ENCODE peak calls at places on chromosomes 12 and 14, in four cellular contexts. I, R, W and L are unnamed samples.

GRCh38 chr14:53715390-53715730 is 241.3 kb downstream of the BMP4 start:
- DNase-seq in I (peak), R (no peak), W (no peak), L (no peak)

GRCh38 chr12:65522956-65523857 is 244.7 kb downstream of the MSRB3 start:
- DNase-seq in I (no peak), R (no peak), W (no peak), L (no peak)

GRCh38 chr12:94269316-94269999 is 121.1 kb downstream of the PLXNC1 start:
- DNase-seq in I (no peak), R (no peak), W (no peak), L (no peak)

GRCh38 chr12:93793983-93794382 is 116.8 kb downstream of the CRADD start:
- DNase-seq in I (no peak), R (no peak), W (no peak), L (no peak)

GRCh38 chr12:44696542-44696941 is 179.6 kb downstream of the NELL2 start:
- DNase-seq in I (peak), R (no peak), W (no peak), L (no peak)

GRCh38 chr14:92352158-92352985 is 29.4 kb downstream of the SLC24A4 start:
- DNase-seq in I (peak), R (no peak), W (no peak), L (no peak)

GRCh38 chr12:2959508-2960431 is 573 bp downstream of the TEAD4 start:
- DNase-seq in I (peak), R (peak), W (peak), L (no peak)

GRCh38 chr12:75781532-75782046 is 250.0 kb downstream of the PHLDA1 start:
- DNase-seq in I (peak), R (no peak), W (no peak), L (no peak)

GRCh38 chr14:77181603-77182437 is at the start of gene TMEM63C:
- DNase-seq in I (peak), R (peak), W (peak), L (no peak)

GRCh38 chr12:132506730-132507538 is 17.0 kb downstream of the FBRSL1 start:
- DNase-seq in I (peak), R (peak), W (peak), L (no peak)

GRCh38 chr12:1795221-1795784 is 25.1 kb upstream of the LRTM2 start:
- DNase-seq in I (no peak), R (no peak), W (no peak), L (no peak)

GRCh38 chr12:33438890-33439586 is 581 bp downstream of the SYT10 start:
- DNase-seq in I (no peak), R (no peak), W (no peak), L (no peak)

GRCh38 chr14:94644102-94644535 is 31.9 kb downstream of the SERPINA3 start:
- DNase-seq in I (no peak), R (no peak), W (no peak), L (no peak)

GRCh38 chr14:61950340-61950739 is 188.1 kb downstream of the SNAPC1 start:
- DNase-seq in I (no peak), R (no peak), W (no peak), L (no peak)

GRCh38 chr12:55937956-55938355 is 7.0 kb downstream of the DGKA start:
- DNase-seq in I (peak), R (no peak), W (no peak), L (no peak)

GRCh38 chr12:19398376-19399363 is 40.6 kb upstream of the AEBP2 start:
- DNase-seq in I (no peak), R (no peak), W (no peak), L (no peak)

GRCh38 chr12:76451528-76451927 is 103.3 kb upstream of the BBS10 start:
- DNase-seq in I (no peak), R (no peak), W (no peak), L (no peak)

GRCh38 chr14:71478542-71478941 is 453.7 kb upstream of the RGS6 start:
- DNase-seq in I (peak), R (no peak), W (no peak), L (peak)

GRCh38 chr12:122203301-122203967 is at the start of gene B3GNT4:
- DNase-seq in I (peak), R (peak), W (peak), L (no peak)

GRCh38 chr12:12449533-12450025 is 92.7 kb downstream of the BORCS5 start:
- DNase-seq in I (peak), R (peak), W (peak), L (peak)

GRCh38 chr12:45572114-45572513 is 157.4 kb upstream of the ARID2 start:
- DNase-seq in I (peak), R (no peak), W (no peak), L (no peak)

GRCh38 chr12:116384629-116385485 is 107.4 kb upstream of the MED13L start:
- DNase-seq in I (peak), R (no peak), W (no peak), L (peak)

GRCh38 chr12:91185437-91185836 is 2.8 kb upstream of the DCN start:
- DNase-seq in I (no peak), R (no peak), W (no peak), L (no peak)

GRCh38 chr12:93139028-93139665 is 210.1 kb upstream of the EEA1 start:
- DNase-seq in I (no peak), R (no peak), W (no peak), L (peak)

GRCh38 chr12:48542300-48542928 is 17.0 kb downstream of the OR8S1 start:
- DNase-seq in I (peak), R (peak), W (peak), L (no peak)

GRCh38 chr12:85679296-85679695 is 156.9 kb downstream of the RASSF9 start:
- DNase-seq in I (no peak), R (no peak), W (no peak), L (no peak)

GRCh38 chr14:91924871-91925726 is 22.4 kb downstream of the FBLN5 start:
- DNase-seq in I (peak), R (no peak), W (no peak), L (no peak)

GRCh38 chr14:68451676-68452387 is 341.0 kb downstream of the ZFP36L1 start:
- DNase-seq in I (no peak), R (no peak), W (no peak), L (no peak)

GRCh38 chr12:117897379-117898161 is 71.2 kb downstream of the KSR2 start:
- DNase-seq in I (peak), R (no peak), W (no peak), L (no peak)

GRCh38 chr14:100864206-100864605 is 38.3 kb downstream of the MEG3 start:
- DNase-seq in I (no peak), R (no peak), W (no peak), L (peak)

GRCh38 chr12:54608156-54608555 is 19.7 kb upstream of the PPP1R1A start:
- DNase-seq in I (no peak), R (no peak), W (no peak), L (no peak)

GRCh38 chr14:99182548-99183115 is 89.4 kb downstream of the BCL11B start:
- DNase-seq in I (no peak), R (no peak), W (no peak), L (no peak)

GRCh38 chr14:52961060-52961639 is 10.3 kb upstream of the FERMT2 start:
- DNase-seq in I (peak), R (peak), W (peak), L (no peak)

GRCh38 chr14:96752594-96752993 is 44.6 kb upstream of the VRK1 start:
- DNase-seq in I (no peak), R (no peak), W (no peak), L (no peak)

GRCh38 chr12:90953956-90954421 is 987 bp downstream of the CCER1 start:
- DNase-seq in I (no peak), R (no peak), W (no peak), L (no peak)

GRCh38 chr14:65360144-65360784 is 52.3 kb upstream of the FUT8 start:
- DNase-seq in I (no peak), R (no peak), W (no peak), L (no peak)

DNA sequence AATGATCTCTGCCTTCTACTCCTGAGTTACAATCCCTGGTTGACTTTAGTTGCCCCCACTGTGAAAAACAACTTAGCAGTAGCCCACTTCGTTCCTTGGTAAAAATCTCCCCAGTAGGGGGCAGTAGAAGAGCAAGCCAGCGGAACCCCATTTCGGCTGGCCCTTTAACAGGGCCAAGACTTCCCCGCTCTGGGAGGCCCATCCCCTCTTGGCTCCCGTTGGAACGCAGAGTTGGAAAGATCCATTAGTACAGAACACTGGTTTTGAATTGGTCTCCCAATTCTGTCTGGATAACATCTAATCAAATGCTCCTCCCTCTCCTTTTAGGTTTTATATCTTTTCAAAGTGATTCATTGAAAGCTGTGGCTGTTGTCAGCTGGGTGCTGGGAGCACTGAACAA is 1133.3 kb downstream of the BCL11B start:
- DNase-seq in I (peak), R (no peak), W (no peak), L (no peak)
- TF ChIP-seq CTCF in I (peak), R (no peak), W (peak), L (peak)

DNA sequence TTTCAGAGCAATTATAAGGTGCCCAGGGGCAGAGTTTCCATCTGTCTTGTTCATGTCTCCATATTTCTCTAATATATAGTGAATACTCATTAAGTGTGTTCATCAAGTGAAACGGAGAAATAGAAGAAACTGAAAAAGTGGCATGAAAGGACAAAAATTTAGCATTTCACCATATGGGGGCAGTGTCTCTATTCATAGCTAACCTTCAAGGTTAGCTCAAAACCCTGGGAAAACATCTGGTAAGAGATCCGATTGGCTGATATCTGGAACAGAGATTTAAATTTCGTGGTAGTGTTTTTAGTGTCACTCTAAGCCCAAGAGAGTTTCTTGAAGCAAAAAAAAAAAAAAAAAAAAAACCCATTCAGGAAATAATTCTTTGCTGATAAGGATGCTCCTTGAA is 367.5 kb downstream of the DAD1 start:
- DNase-seq in I (peak), R (no peak), W (no peak), L (no peak)
- TF ChIP-seq CTCF in I (peak), R (no peak), W (no peak), L (peak)

GRCh38 chr14:36429692-36430091 is 90.3 kb downstream of the NKX2-1 start:
- DNase-seq in I (peak), R (no peak), W (no peak), L (no peak)

GRCh38 chr14:36424478-36425102 is 95.4 kb downstream of the NKX2-1 start:
- DNase-seq in I (no peak), R (no peak), W (no peak), L (no peak)

GRCh38 chr14:36428350-36428749 is 91.7 kb downstream of the NKX2-1 start:
- DNase-seq in I (no peak), R (no peak), W (no peak), L (no peak)

GRCh38 chr14:36426113-36426512 is 93.9 kb downstream of the NKX2-1 start:
- DNase-seq in I (no peak), R (no peak), W (no peak), L (no peak)

GRCh38 chr14:36426836-36427235 is 93.2 kb downstream of the NKX2-1 start:
- DNase-seq in I (no peak), R (no peak), W (no peak), L (no peak)
- TF ChIP-seq CTCF in I (no peak), R (no peak), W (no peak), L (no peak)

GRCh38 chr12:52200783-52201519 is 9.1 kb upstream of the KRT80 start:
- DNase-seq in I (no peak), R (peak), W (no peak), L (peak)
- TF ChIP-seq CTCF in I (no peak), R (no peak), W (no peak), L (no peak)

GRCh38 chr12:29314421-29314820 is 66.6 kb downstream of the ERGIC2 start:
- DNase-seq in I (no peak), R (no peak), W (no peak), L (no peak)

GRCh38 chr12:29310899-29311298 is 70.1 kb downstream of the ERGIC2 start:
- DNase-seq in I (no peak), R (no peak), W (no peak), L (no peak)

GRCh38 chr12:29306682-29307081 is 74.3 kb downstream of the ERGIC2 start:
- DNase-seq in I (no peak), R (no peak), W (no peak), L (no peak)

GRCh38 chr12:29306267-29306666 is 74.7 kb downstream of the ERGIC2 start:
- DNase-seq in I (no peak), R (no peak), W (no peak), L (no peak)

GRCh38 chr12:29309320-29309902 is 71.6 kb downstream of the ERGIC2 start:
- DNase-seq in I (peak), R (no peak), W (no peak), L (no peak)
- TF ChIP-seq CTCF in I (peak), R (peak), W (no peak), L (peak)

DNA sequence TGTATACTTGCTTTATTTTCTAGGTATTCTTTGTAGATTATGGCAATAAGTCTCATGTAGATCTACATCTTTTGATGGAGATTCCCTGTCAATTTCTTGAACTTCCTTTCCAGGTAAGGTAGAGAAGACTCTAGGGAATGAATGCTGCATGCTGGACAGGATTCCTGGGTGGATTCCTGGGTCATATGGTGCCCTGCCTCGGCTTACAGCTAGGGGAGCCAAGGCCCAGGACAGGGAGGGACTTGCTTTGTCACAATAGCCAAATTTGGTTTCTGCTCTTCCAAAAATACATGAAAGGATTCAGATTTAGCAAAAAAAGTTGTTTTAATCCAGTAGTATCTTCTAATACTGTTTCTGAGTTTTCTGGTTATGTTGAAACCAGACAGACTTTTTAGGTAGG is 59.5 kb upstream of the ASPG start:
- DNase-seq in I (no peak), R (no peak), W (no peak), L (no peak)
- TF ChIP-seq CTCF in I (no peak), R (no peak), W (no peak), L (no peak)

DNA sequence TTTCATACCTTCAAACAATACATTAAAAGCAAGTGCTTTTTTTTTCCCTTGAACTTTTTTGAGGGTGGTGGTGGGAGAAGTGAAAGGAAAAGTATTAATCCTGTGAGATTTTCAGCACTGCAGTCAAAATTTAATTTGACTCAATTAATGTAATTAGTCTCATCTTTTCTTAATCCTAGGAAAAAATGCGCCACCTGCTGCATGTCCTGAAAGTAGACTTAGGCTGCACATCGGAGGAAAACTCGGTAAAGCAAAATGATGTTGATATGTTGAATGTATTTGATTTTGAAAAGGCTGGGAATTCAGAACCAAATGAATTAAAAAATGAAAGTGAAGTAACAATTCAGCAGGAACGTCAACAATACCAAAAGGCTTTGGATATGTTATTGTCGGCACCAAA is 52.2 kb downstream of the SPATA7 start:
- DNase-seq in I (peak), R (no peak), W (no peak), L (no peak)
- TF ChIP-seq CTCF in I (peak), R (peak), W (no peak), L (no peak)

DNA sequence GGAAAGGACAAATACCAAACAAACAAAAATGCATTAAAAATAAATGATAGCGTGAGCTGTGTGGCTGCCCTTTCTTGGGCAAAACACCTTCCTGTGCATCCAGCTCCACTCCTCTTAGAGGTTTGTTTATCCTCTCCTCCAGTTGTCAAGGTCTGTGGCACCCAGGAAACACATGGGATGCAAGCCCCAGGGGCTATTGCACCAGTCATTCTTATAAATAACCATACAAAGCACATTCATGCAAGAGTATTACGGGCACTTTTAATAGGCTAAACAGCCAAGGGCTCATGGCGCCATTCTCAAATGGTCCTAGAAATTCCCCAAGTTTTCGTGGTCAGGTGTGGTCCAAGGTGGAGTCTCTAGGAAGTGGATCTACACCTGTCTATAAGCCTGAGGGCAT is 257.0 kb downstream of the DPF3 start:
- DNase-seq in I (no peak), R (no peak), W (no peak), L (no peak)
- TF ChIP-seq CTCF in I (no peak), R (no peak), W (no peak), L (no peak)